ENCODE peak calls at places on chromosomes 6 and 20, in nine cellular contexts. U, H, O, Q, M, C, K, I and J are unnamed samples.
A peak's percentile ranks its signal among the peaks of the same experiment; 100 is the strongest.

GRCh38 chr20:35307666-35308653 is 15.7 kb upstream of the FAM83C start:
- DNase-seq in U (no peak), H (peak; percentile 83), O (no peak), Q (peak; percentile 74), M (peak; percentile 37), C (peak; percentile 78), K (no peak), I (peak; percentile 85), J (no peak)

GRCh38 chr6:123393333-123393732 is 243.4 kb downstream of the TRDN start:
- DNase-seq in U (no peak), H (no peak), O (no peak), Q (no peak), M (peak; percentile 5), C (no peak), K (no peak), I (no peak), J (no peak)

GRCh38 chr6:110756817-110757216 is 58.5 kb downstream of the CDK19 start:
- DNase-seq in U (no peak), H (no peak), O (no peak), Q (no peak), M (no peak), C (no peak), K (no peak), I (no peak), J (no peak)

GRCh38 chr6:149856256-149856994 is 7.7 kb downstream of the LRP11 start:
- DNase-seq in U (no peak), H (no peak), O (no peak), Q (no peak), M (no peak), C (no peak), K (no peak), I (no peak), J (no peak)

GRCh38 chr6:160534050-160534696 is 129.9 kb downstream of the LPA start:
- DNase-seq in U (peak; percentile 68), H (peak; percentile 24), O (peak; percentile 58), Q (peak; percentile 56), M (peak; percentile 36), C (peak; percentile 56), K (no peak), I (peak; percentile 38), J (peak; percentile 47)

GRCh38 chr6:41039060-41039998 is at the start of gene UNC5CL:
- DNase-seq in U (no peak), H (no peak), O (peak; percentile 27), Q (peak; percentile 78), M (peak; percentile 46), C (peak; percentile 88), K (no peak), I (no peak), J (peak; percentile 73)

GRCh38 chr20:47676219-47676721 is 109.0 kb downstream of the SULF2 start:
- DNase-seq in U (no peak), H (no peak), O (no peak), Q (no peak), M (no peak), C (no peak), K (no peak), I (no peak), J (no peak)

GRCh38 chr6:21171801-21172200 is 421.8 kb upstream of the SOX4 start:
- DNase-seq in U (no peak), H (no peak), O (no peak), Q (no peak), M (no peak), C (no peak), K (no peak), I (no peak), J (no peak)

GRCh38 chr20:30500829-30501440 is 756.5 kb upstream of the DEFB115 start:
- DNase-seq in U (no peak), H (no peak), O (no peak), Q (no peak), M (no peak), C (no peak), K (no peak), I (no peak), J (no peak)

GRCh38 chr20:38446441-38447209 is 11.5 kb upstream of the SNHG17 start:
- DNase-seq in U (peak; percentile 91), H (peak; percentile 94), O (peak; percentile 87), Q (peak; percentile 93), M (peak; percentile 95), C (peak; percentile 90), K (peak; percentile 56), I (peak; percentile 95), J (peak; percentile 98)
- TF ChIP-seq POLR2A in U (peak; percentile 88), H (peak; percentile 90), O (peak; percentile 86), Q (no peak), M (peak; percentile 88), C (peak; percentile 44), K (peak; percentile 100), I (no peak), J (peak; percentile 95)

GRCh38 chr6:136783021-136783420 is 9.3 kb downstream of the MAP3K5 start:
- DNase-seq in U (no peak), H (no peak), O (no peak), Q (no peak), M (no peak), C (peak; percentile 49), K (no peak), I (no peak), J (peak; percentile 8)

GRCh38 chr6:136782021-136782770 is 10.1 kb downstream of the MAP3K5 start:
- DNase-seq in U (no peak), H (peak; percentile 79), O (no peak), Q (no peak), M (no peak), C (no peak), K (no peak), I (no peak), J (no peak)

GRCh38 chr6:136784271-136784664 is 8.0 kb downstream of the MAP3K5 start:
- DNase-seq in U (no peak), H (no peak), O (no peak), Q (no peak), M (no peak), C (no peak), K (no peak), I (no peak), J (peak; percentile 30)

GRCh38 chr6:136784910-136785746 is 7.1 kb downstream of the MAP3K5 start:
- DNase-seq in U (peak; percentile 54), H (no peak), O (peak; percentile 82), Q (peak; percentile 61), M (no peak), C (peak; percentile 23), K (no peak), I (peak; percentile 68), J (peak; percentile 37)

GRCh38 chr6:136783495-136784270 is 8.6 kb downstream of the MAP3K5 start:
- DNase-seq in U (no peak), H (no peak), O (peak; percentile 70), Q (no peak), M (no peak), C (no peak), K (no peak), I (peak; percentile 51), J (peak; percentile 54)
- TF ChIP-seq POLR2A in U (no peak), H (no peak), O (no peak), Q (no peak), M (no peak), C (no peak), K (peak; percentile 33), I (no peak), J (peak; percentile 63)

DNA sequence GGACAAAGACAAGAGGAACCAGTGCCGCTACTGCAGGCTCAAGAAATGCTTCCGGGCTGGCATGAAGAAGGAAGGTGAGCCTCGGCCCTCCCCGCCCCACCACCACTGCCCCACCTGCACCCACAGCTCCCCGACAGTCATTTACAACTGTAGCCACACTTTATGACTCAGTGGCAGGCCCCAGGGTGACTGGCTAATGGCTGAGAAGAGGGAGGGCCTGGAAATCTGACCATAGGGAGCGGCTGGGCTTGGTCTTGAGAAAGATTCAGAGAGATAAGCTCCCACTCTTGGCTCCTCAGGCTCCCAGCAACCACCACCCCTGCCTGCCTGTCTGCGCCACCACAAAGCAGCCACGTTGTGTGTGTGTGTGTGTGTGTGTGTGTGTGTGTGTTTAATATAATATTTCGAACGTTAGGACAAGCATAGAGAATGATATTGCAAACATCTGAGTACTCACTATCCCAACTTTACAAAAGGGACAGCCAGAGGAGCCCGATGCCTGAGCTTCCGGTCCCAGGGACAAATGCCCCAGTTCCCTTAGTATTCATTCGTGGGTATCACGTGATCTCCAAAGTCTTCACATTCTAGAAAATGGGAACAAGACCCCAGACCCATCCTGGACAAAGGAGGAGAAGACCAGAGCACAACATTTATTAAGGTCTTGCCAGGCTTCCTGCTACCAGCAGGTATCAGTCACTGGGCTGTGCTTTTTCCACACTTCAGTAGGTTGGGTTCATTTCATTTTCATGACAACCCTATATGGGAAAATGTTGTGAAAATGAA is 52.1 kb downstream of the HNF4A start:
- DNase-seq in U (no peak), H (peak; percentile 14), O (no peak), Q (peak; percentile 78), M (peak; percentile 80), C (no peak), K (no peak), I (no peak), J (peak; percentile 82)
- TF ChIP-seq POLR2A in U (no peak), H (no peak), O (peak; percentile 87), Q (no peak), M (no peak), C (no peak), K (no peak), I (no peak), J (no peak)

DNA sequence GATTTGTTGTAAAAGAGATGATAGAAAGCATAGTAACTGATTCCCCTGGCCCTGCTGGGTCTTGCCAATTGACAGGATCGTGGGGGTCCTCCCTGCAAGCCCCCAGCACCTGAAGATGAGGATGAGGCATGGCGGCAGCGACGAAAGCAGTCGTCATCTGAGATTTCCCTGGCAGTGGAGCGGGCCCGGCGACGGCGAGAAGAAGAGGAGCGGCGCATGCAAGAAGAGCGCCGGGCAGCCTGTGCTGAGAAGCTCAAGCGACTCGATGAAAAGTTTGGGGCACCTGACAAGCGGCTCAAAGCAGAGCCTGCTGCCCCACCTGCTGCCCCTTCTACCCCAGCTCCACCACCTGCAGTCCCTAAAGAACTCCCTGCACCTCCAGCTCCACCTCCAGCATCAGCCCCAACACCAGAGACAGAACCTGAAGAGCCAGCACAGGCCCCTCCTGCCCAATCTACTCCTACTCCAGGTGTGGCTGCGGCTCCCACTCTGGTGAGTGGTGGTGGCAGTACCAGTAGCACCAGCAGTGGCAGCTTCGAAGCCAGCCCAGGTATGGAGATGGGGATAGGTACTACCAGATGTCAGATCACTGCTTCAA is 7.3 kb downstream of the PRRC2A start:
- DNase-seq in U (no peak), H (no peak), O (no peak), Q (no peak), M (no peak), C (no peak), K (no peak), I (no peak), J (no peak)
- TF ChIP-seq POLR2A in U (no peak), H (no peak), O (no peak), Q (no peak), M (no peak), C (no peak), K (no peak), I (no peak), J (no peak)

GRCh38 chr6:167235005-167235404 is 56.1 kb upstream of the UNC93A start:
- DNase-seq in U (no peak), H (no peak), O (no peak), Q (no peak), M (no peak), C (no peak), K (no peak), I (no peak), J (no peak)
- TF ChIP-seq POLR2A in U (no peak), H (no peak), O (no peak), Q (no peak), M (no peak), C (no peak), K (no peak), I (no peak), J (no peak)

GRCh38 chr20:44582321-44583025 is at the start of gene PKIG:
- DNase-seq in U (peak; percentile 53), H (peak; percentile 90), O (no peak), Q (no peak), M (no peak), C (no peak), K (no peak), I (peak; percentile 57), J (peak; percentile 39)
- TF ChIP-seq POLR2A in U (peak; percentile 43), H (peak; percentile 26), O (no peak), Q (no peak), M (no peak), C (no peak), K (no peak), I (no peak), J (peak; percentile 67)